ENCODE peak calls at places on chromosomes 7 and 10, in five cellular contexts. One of them, this sample, is unnamed. For H3K4me1, the result is how much of the 10 kb centered on the place peaks cover.

GRCh38 chr10:105986896-105987638 is 1177.4 kb downstream of the SORCS1 start:
- DNase-seq in trophoblast cell: no peak
- DNase-seq in IMR-90: no peak
- DNase-seq in H1: no peak
- DNase-seq in mesenchymal stem cell: no peak
- DNase-seq in this sample: no peak

GRCh38 chr7:79876769-79877362 is 257.8 kb upstream of the GNAI1 start:
- DNase-seq in trophoblast cell: peak
- DNase-seq in IMR-90: peak
- DNase-seq in H1: no peak
- DNase-seq in mesenchymal stem cell: peak
- DNase-seq in this sample: no peak

GRCh38 chr7:30845426-30846135 is 66.1 kb upstream of the AQP1 start:
- DNase-seq in trophoblast cell: no peak
- DNase-seq in IMR-90: peak
- DNase-seq in H1: no peak
- DNase-seq in mesenchymal stem cell: peak
- DNase-seq in this sample: no peak

GRCh38 chr7:133829336-133829897 is 297.7 kb upstream of the LRGUK start:
- DNase-seq in trophoblast cell: no peak
- DNase-seq in IMR-90: peak
- DNase-seq in H1: no peak
- DNase-seq in mesenchymal stem cell: peak
- DNase-seq in this sample: no peak

GRCh38 chr10:80660266-80660665 is 122.6 kb downstream of the SH2D4B start:
- DNase-seq in trophoblast cell: no peak
- DNase-seq in IMR-90: no peak
- DNase-seq in H1: no peak
- DNase-seq in mesenchymal stem cell: no peak
- DNase-seq in this sample: no peak

GRCh38 chr10:9685596-9685995 is 1332.1 kb upstream of the CELF2 start:
- DNase-seq in trophoblast cell: no peak
- DNase-seq in IMR-90: no peak
- DNase-seq in H1: no peak
- DNase-seq in mesenchymal stem cell: no peak
- DNase-seq in this sample: no peak

GRCh38 chr7:127409629-127410028 is 17.1 kb upstream of the ZNF800 start:
- DNase-seq in trophoblast cell: no peak
- DNase-seq in IMR-90: no peak
- DNase-seq in H1: no peak
- DNase-seq in mesenchymal stem cell: no peak
- DNase-seq in this sample: no peak

GRCh38 chr7:155739538-155740140 is 72.6 kb downstream of the SHH start:
- DNase-seq in trophoblast cell: no peak
- DNase-seq in IMR-90: no peak
- DNase-seq in H1: no peak
- DNase-seq in mesenchymal stem cell: no peak
- DNase-seq in this sample: no peak

GRCh38 chr10:70475661-70476060 is 2.9 kb upstream of the PALD1 start:
- DNase-seq in trophoblast cell: peak
- DNase-seq in IMR-90: peak
- DNase-seq in H1: no peak
- DNase-seq in mesenchymal stem cell: no peak
- DNase-seq in this sample: no peak

GRCh38 chr10:18660816-18661431 is 1.7 kb downstream of the ARL5B start:
- DNase-seq in trophoblast cell: no peak
- DNase-seq in IMR-90: no peak
- DNase-seq in H1: no peak
- DNase-seq in mesenchymal stem cell: no peak
- DNase-seq in this sample: no peak

GRCh38 chr10:458466-458865 is 231.0 kb downstream of the DIP2C start:
- DNase-seq in trophoblast cell: no peak
- DNase-seq in IMR-90: no peak
- DNase-seq in H1: no peak
- DNase-seq in mesenchymal stem cell: no peak
- DNase-seq in this sample: peak

GRCh38 chr10:110483633-110484032 is 14.1 kb upstream of the DUSP5 start:
- DNase-seq in trophoblast cell: peak
- DNase-seq in IMR-90: no peak
- DNase-seq in H1: no peak
- DNase-seq in mesenchymal stem cell: no peak
- DNase-seq in this sample: no peak

GRCh38 chr10:123455861-123456260 is 210.3 kb upstream of the GPR26 start:
- DNase-seq in trophoblast cell: no peak
- DNase-seq in IMR-90: no peak
- DNase-seq in H1: no peak
- DNase-seq in mesenchymal stem cell: no peak
- DNase-seq in this sample: no peak

GRCh38 chr7:76261935-76262334 is 40.5 kb upstream of the HSPB1 start:
- DNase-seq in trophoblast cell: no peak
- DNase-seq in IMR-90: no peak
- DNase-seq in H1: no peak
- DNase-seq in mesenchymal stem cell: no peak
- DNase-seq in this sample: peak

GRCh38 chr7:127413962-127414361 is 21.5 kb upstream of the ZNF800 start:
- DNase-seq in trophoblast cell: no peak
- DNase-seq in IMR-90: no peak
- DNase-seq in H1: no peak
- DNase-seq in mesenchymal stem cell: no peak
- DNase-seq in this sample: no peak

GRCh38 chr7:28180364-28181147 is at the start of gene JAZF1:
- DNase-seq in trophoblast cell: peak
- DNase-seq in IMR-90: peak
- DNase-seq in H1: peak
- DNase-seq in mesenchymal stem cell: peak
- DNase-seq in this sample: peak

GRCh38 chr10:1394155-1394912 is 338.1 kb downstream of the WDR37 start:
- DNase-seq in trophoblast cell: no peak
- DNase-seq in IMR-90: no peak
- DNase-seq in H1: no peak
- DNase-seq in mesenchymal stem cell: no peak
- DNase-seq in this sample: no peak

GRCh38 chr10:44925224-44925623 is 14.1 kb downstream of the TMEM72 start:
- DNase-seq in trophoblast cell: no peak
- DNase-seq in IMR-90: peak
- DNase-seq in H1: peak
- DNase-seq in mesenchymal stem cell: no peak
- DNase-seq in this sample: peak

GRCh38 chr10:102235991-102236390 is 5.3 kb downstream of the PITX3 start:
- DNase-seq in trophoblast cell: no peak
- DNase-seq in IMR-90: no peak
- DNase-seq in H1: no peak
- DNase-seq in mesenchymal stem cell: no peak
- DNase-seq in this sample: no peak

GRCh38 chr7:157021071-157021891 is 10.8 kb upstream of the MNX1 start:
- DNase-seq in trophoblast cell: no peak
- DNase-seq in IMR-90: no peak
- DNase-seq in H1: no peak
- DNase-seq in mesenchymal stem cell: no peak
- DNase-seq in this sample: peak

GRCh38 chr7:4791738-4792536 is 16.5 kb downstream of the AP5Z1 start:
- DNase-seq in trophoblast cell: peak
- DNase-seq in IMR-90: peak
- DNase-seq in H1: peak
- DNase-seq in mesenchymal stem cell: peak
- DNase-seq in this sample: peak

DNA sequence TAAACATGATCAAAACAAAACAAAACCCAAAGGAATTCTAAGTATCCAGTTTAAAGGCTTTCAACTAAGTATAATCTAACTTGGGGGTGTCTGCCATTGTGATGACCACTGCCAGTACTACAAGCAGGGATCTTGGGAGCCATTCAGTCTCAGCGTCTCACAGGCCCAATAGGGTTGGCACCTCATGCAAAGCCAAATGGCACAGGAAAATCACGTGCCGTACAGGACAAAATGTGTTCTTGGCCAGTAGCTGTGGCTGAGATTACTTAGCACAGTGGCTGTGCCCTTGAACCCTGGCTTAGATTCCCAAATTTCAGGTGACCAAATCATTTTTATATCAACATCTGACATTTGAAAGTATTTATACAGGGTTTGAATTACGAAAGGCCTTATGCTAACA is 50.0 kb downstream of the DLD start:
- DNase-seq in trophoblast cell: no peak
- DNase-seq in IMR-90: no peak
- DNase-seq in H1: no peak
- DNase-seq in mesenchymal stem cell: no peak
- DNase-seq in this sample: no peak
- H3K4me1 ChIP-seq in trophoblast cell: under half
- H3K4me1 ChIP-seq in IMR-90: under half
- H3K4me1 ChIP-seq in H1: under half
- H3K4me1 ChIP-seq in mesenchymal stem cell: under half
- H3K4me1 ChIP-seq in this sample: under half

GRCh38 chr10:58266826-58267712 is 625 bp downstream of the IPMK start:
- DNase-seq in trophoblast cell: peak
- DNase-seq in IMR-90: peak
- DNase-seq in H1: no peak
- DNase-seq in mesenchymal stem cell: peak
- DNase-seq in this sample: peak

GRCh38 chr10:58266003-58266825 is 1.5 kb downstream of the IPMK start:
- DNase-seq in trophoblast cell: peak
- DNase-seq in IMR-90: peak
- DNase-seq in H1: no peak
- DNase-seq in mesenchymal stem cell: peak
- DNase-seq in this sample: no peak

GRCh38 chr10:58268454-58268945 is 462 bp upstream of the CISD1 start:
- DNase-seq in trophoblast cell: no peak
- DNase-seq in IMR-90: no peak
- DNase-seq in H1: no peak
- DNase-seq in mesenchymal stem cell: no peak
- DNase-seq in this sample: no peak

GRCh38 chr10:58268946-58269831 is at the start of gene CISD1:
- DNase-seq in trophoblast cell: peak
- DNase-seq in IMR-90: peak
- DNase-seq in H1: peak
- DNase-seq in mesenchymal stem cell: peak
- DNase-seq in this sample: peak

DNA sequence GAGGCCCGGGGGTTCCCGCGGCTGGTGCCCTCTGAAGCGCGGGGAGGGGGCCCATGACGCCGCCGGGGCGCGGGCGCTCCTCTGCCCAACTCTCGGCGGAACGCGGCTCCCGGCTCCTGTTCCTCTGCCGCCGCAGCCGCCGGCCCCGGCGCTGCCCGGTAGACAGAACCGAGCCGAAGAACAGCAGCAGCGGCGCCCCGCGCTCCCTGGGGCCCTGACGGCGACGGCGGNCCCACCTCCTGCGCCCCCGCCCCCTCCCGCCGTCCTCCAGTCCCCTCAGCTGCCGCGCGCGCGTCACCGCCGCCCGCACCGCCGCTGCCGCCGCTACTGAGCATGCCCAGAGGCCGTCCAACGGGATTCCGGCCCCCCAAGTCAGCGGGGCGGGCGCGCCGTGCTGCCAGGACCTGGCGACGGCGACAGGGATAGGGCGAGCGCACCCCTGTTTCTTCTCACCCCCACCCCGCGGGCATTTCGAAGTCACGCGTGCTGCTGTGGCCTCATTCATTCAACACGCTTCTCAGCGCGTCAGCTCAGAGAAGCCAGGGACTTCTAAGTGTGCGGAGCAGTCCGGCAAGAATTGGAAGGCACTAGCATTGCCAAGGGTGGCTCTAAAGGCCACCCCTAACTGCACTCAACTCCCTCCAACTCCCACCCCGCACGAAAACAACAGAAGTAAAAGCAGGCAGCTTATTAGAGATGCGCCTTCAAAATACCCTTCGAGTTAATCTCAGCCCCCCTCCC is at the start of gene IPMK:
- DNase-seq in trophoblast cell: peak
- DNase-seq in IMR-90: peak
- DNase-seq in H1: peak
- DNase-seq in mesenchymal stem cell: peak
- DNase-seq in this sample: peak
- H3K18ac ChIP-seq in trophoblast cell: peak
- H3K18ac ChIP-seq in IMR-90: peak
- H3K18ac ChIP-seq in H1: peak
- H3K18ac ChIP-seq in mesenchymal stem cell: peak
- H3K18ac ChIP-seq in this sample: peak

GRCh38 chr10:4541292-4541691 is 284.7 kb upstream of the AKR1E2 start:
- DNase-seq in trophoblast cell: peak
- DNase-seq in IMR-90: peak
- DNase-seq in H1: no peak
- DNase-seq in mesenchymal stem cell: peak
- DNase-seq in this sample: no peak

GRCh38 chr10:4546931-4547330 is 279.1 kb upstream of the AKR1E2 start:
- DNase-seq in trophoblast cell: no peak
- DNase-seq in IMR-90: no peak
- DNase-seq in H1: no peak
- DNase-seq in mesenchymal stem cell: no peak
- DNase-seq in this sample: no peak

GRCh38 chr10:4546500-4546899 is 279.5 kb upstream of the AKR1E2 start:
- DNase-seq in trophoblast cell: no peak
- DNase-seq in IMR-90: peak
- DNase-seq in H1: no peak
- DNase-seq in mesenchymal stem cell: peak
- DNase-seq in this sample: no peak

GRCh38 chr10:4545077-4545476 is 280.9 kb upstream of the AKR1E2 start:
- DNase-seq in trophoblast cell: no peak
- DNase-seq in IMR-90: no peak
- DNase-seq in H1: no peak
- DNase-seq in mesenchymal stem cell: no peak
- DNase-seq in this sample: no peak

DNA sequence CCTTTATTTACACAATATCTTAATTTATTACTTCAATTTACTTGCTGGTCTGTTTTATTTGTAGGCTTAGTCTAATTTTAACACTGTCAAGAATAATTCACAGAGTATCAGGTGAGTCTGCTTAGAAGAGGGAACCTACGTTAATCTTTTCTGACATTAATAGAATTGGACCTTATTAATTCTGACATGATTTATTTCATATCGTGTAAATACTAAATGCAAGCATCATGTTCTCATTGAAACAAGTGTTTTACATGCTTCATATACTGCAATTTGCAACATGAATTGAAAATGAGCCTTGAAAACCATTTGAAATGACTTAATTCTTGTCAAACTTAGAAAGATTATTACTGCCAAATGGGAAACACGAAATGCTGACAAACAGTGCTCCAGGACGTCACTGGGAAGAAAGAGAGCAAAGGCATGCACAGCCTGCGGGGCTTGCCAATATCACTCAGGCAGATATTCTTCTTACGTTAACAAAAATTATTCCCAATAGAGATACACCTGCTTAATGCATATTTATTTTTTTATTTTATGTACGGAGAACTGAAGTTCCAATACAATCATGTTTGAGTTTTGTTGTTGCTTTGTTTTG is 282.0 kb upstream of the AKR1E2 start:
- DNase-seq in trophoblast cell: peak
- DNase-seq in IMR-90: no peak
- DNase-seq in H1: no peak
- DNase-seq in mesenchymal stem cell: no peak
- DNase-seq in this sample: no peak
- H2AFZ ChIP-seq in trophoblast cell: no peak
- H2AFZ ChIP-seq in IMR-90: no peak
- H2AFZ ChIP-seq in H1: no peak
- H2AFZ ChIP-seq in mesenchymal stem cell: no peak
- H2AFZ ChIP-seq in this sample: no peak

DNA sequence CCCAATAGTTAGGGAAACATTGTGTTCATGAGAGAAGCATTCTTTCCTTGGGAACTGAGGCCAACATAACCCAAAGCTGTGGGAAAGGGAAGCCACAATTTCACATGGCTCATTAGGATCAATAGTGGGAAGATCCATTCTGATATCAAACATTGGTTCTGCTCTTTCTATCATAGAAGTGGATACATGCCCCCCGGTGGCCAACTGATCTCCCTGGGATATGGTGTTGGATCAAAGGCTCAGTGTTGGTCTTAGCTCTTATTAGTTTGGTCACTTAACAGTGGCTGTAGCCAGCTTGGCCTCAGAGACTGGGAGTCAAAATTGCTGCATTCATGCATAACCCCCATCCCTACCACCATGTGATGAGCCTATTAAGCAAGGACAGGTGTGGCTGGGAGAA is 6.7 kb upstream of the GIMAP4 start:
- DNase-seq in trophoblast cell: no peak
- DNase-seq in IMR-90: no peak
- DNase-seq in H1: no peak
- DNase-seq in mesenchymal stem cell: no peak
- DNase-seq in this sample: no peak
- H3K4me1 ChIP-seq in trophoblast cell: under half
- H3K4me1 ChIP-seq in IMR-90: under half
- H3K4me1 ChIP-seq in H1: under half
- H3K4me1 ChIP-seq in mesenchymal stem cell: under half
- H3K4me1 ChIP-seq in this sample: under half

This sample was measured in H9.